ENCODE peak calls at places on chromosome 7, in seven cellular contexts. N is RWPE2; O is CD4-positive, alpha-beta T cell; I is left lung; V is HCT116; W is left ventricle myocardium superior; F is psoas muscle. A is an unnamed sample.

GRCh38 chr7:74043523-74043951 is 15.6 kb downstream of the ELN start:
- ATAC-seq in N (no peak), O (no peak), I (peak), V (no peak), W (no peak), F (no peak), A (peak)

GRCh38 chr7:3232228-3232627 is 68.8 kb upstream of the SDK1 start:
- ATAC-seq in N (no peak), O (no peak), I (no peak), V (no peak), W (peak), F (no peak), A (no peak)

GRCh38 chr7:29084832-29085231 is 61.5 kb downstream of the CPVL start:
- ATAC-seq in N (no peak), O (no peak), I (peak), V (no peak), W (peak), F (no peak), A (no peak)

GRCh38 chr7:7216279-7216678 is 33.9 kb downstream of the C1GALT1 start:
- ATAC-seq in N (no peak), O (no peak), I (no peak), V (no peak), W (no peak), F (no peak), A (no peak)

GRCh38 chr7:133853706-133854276 is 273.3 kb upstream of the LRGUK start:
- ATAC-seq in N (peak), O (peak), I (peak), V (peak), W (peak), F (peak), A (peak)

GRCh38 chr7:40777913-40778312 is 643.1 kb downstream of the SUGCT start:
- ATAC-seq in N (no peak), O (no peak), I (no peak), V (no peak), W (no peak), F (no peak), A (no peak)

GRCh38 chr7:80330434-80330833 is 181.4 kb downstream of the GNAT3 start:
- ATAC-seq in N (no peak), O (no peak), I (no peak), V (no peak), W (no peak), F (no peak), A (peak)

GRCh38 chr7:149633976-149634945 is 136.7 kb upstream of the ZNF746 start:
- ATAC-seq in N (no peak), O (no peak), I (no peak), V (no peak), W (no peak), F (no peak), A (no peak)

GRCh38 chr7:142188159-142188558 is 69.7 kb downstream of the PRSS58 start:
- ATAC-seq in N (no peak), O (no peak), I (no peak), V (no peak), W (no peak), F (no peak), A (no peak)

GRCh38 chr7:17233643-17234397 is 64.6 kb upstream of the AHR start:
- ATAC-seq in N (peak), O (peak), I (peak), V (peak), W (peak), F (no peak), A (peak)

GRCh38 chr7:64877714-64878610 is 25.1 kb upstream of the ZNF273 start:
- ATAC-seq in N (no peak), O (peak), I (no peak), V (no peak), W (no peak), F (no peak), A (no peak)

GRCh38 chr7:1122832-1123501 is 35.1 kb downstream of the GPER1 start:
- ATAC-seq in N (no peak), O (no peak), I (no peak), V (no peak), W (peak), F (peak), A (no peak)

GRCh38 chr7:80213814-80214213 is 79.2 kb downstream of the GNAI1 start:
- ATAC-seq in N (no peak), O (no peak), I (no peak), V (no peak), W (no peak), F (no peak), A (no peak)

GRCh38 chr7:22633286-22633953 is 93.6 kb upstream of the IL6 start:
- ATAC-seq in N (no peak), O (no peak), I (no peak), V (no peak), W (no peak), F (no peak), A (no peak)

GRCh38 chr7:90210475-90210874 is 1.1 kb upstream of the STEAP2 start:
- ATAC-seq in N (no peak), O (no peak), I (no peak), V (no peak), W (no peak), F (no peak), A (no peak)

GRCh38 chr7:116218051-116218645 is 7.8 kb downstream of the TES start:
- ATAC-seq in N (peak), O (no peak), I (peak), V (peak), W (no peak), F (no peak), A (peak)

GRCh38 chr7:151088856-151089699 is 2.8 kb downstream of the AGAP3 start:
- ATAC-seq in N (peak), O (no peak), I (peak), V (no peak), W (peak), F (no peak), A (no peak)

GRCh38 chr7:157220916-157221569 is 82.3 kb downstream of the UBE3C start:
- ATAC-seq in N (no peak), O (no peak), I (no peak), V (no peak), W (no peak), F (no peak), A (no peak)

GRCh38 chr7:47714669-47715607 is 133.0 kb upstream of the TNS3 start:
- ATAC-seq in N (no peak), O (no peak), I (no peak), V (no peak), W (no peak), F (no peak), A (no peak)

GRCh38 chr7:75663302-75663907 is 75.3 kb downstream of the HIP1 start:
- ATAC-seq in N (no peak), O (no peak), I (no peak), V (no peak), W (no peak), F (no peak), A (no peak)

GRCh38 chr7:151863386-151864079 is 13.4 kb downstream of the PRKAG2 start:
- ATAC-seq in N (peak), O (no peak), I (peak), V (no peak), W (no peak), F (no peak), A (no peak)

GRCh38 chr7:12715372-12716133 is 28.1 kb downstream of the ARL4A start:
- ATAC-seq in N (peak), O (peak), I (peak), V (peak), W (peak), F (peak), A (peak)

GRCh38 chr7:99768471-99768870 is 15.5 kb downstream of the CYP3A4 start:
- ATAC-seq in N (no peak), O (no peak), I (no peak), V (no peak), W (no peak), F (no peak), A (no peak)

GRCh38 chr7:48938539-48938938 is 14.2 kb downstream of the CDC14C start:
- ATAC-seq in N (peak), O (no peak), I (peak), V (no peak), W (peak), F (no peak), A (peak)

GRCh38 chr7:65988084-65988483 is 6.1 kb upstream of the GUSB start:
- ATAC-seq in N (no peak), O (no peak), I (no peak), V (no peak), W (no peak), F (no peak), A (no peak)

GRCh38 chr7:30790391-30790790 is 19.2 kb downstream of the MINDY4 start:
- ATAC-seq in N (no peak), O (no peak), I (no peak), V (no peak), W (no peak), F (no peak), A (no peak)

GRCh38 chr7:30471205-30471604 is 7.4 kb downstream of the NOD1 start:
- ATAC-seq in N (no peak), O (peak), I (peak), V (no peak), W (peak), F (no peak), A (peak)

GRCh38 chr7:90425376-90425775 is 22.1 kb downstream of the CLDN12 start:
- ATAC-seq in N (peak), O (no peak), I (no peak), V (no peak), W (no peak), F (no peak), A (no peak)

GRCh38 chr7:96303686-96304443 is 18.0 kb downstream of the SLC25A13 start:
- ATAC-seq in N (peak), O (no peak), I (peak), V (no peak), W (no peak), F (peak), A (peak)

GRCh38 chr7:74068378-74069085 is 15.1 kb upstream of the LIMK1 start:
- ATAC-seq in N (no peak), O (no peak), I (no peak), V (no peak), W (peak), F (no peak), A (no peak)

GRCh38 chr7:77251519-77251819 is 51.9 kb upstream of the FGL2 start:
- ATAC-seq in N (no peak), O (no peak), I (no peak), V (no peak), W (peak), F (no peak), A (no peak)

A was measured in SK-N-SH treated with all-trans-retinoic acid at 6 μM for 48 hours.